ENCODE peak calls at places on chromosomes 12 and 14, in eight cellular contexts. I is left ventricle myocardium inferior, R is heart left ventricle, Q is aorta, V is gastrocnemius medialis, U is body of pancreas, Z is GM12878, D is right lobe of liver. J is an unnamed sample.
A peak's percentile ranks its signal among the peaks of the same experiment; 100 is the strongest.

GRCh38 chr14:60515696-60516284 is 6.8 kb downstream of the SIX6 start:
- DNase-seq in I (no peak), R (peak; percentile 56), Q (peak; percentile 68), V (no peak), U (no peak), Z (no peak), D (no peak), J (no peak)

GRCh38 chr14:73661872-73662271 is 17.1 kb downstream of the DNAL1 start:
- DNase-seq in I (no peak), R (no peak), Q (no peak), V (no peak), U (no peak), Z (no peak), D (no peak), J (no peak)

GRCh38 chr14:35406811-35407630 is 2.5 kb upstream of the NFKBIA start:
- DNase-seq in I (no peak), R (no peak), Q (no peak), V (no peak), U (peak; percentile 38), Z (no peak), D (no peak), J (peak; percentile 38)

GRCh38 chr12:65712264-65713004 is 111.8 kb upstream of the HMGA2 start:
- DNase-seq in I (no peak), R (no peak), Q (no peak), V (no peak), U (no peak), Z (no peak), D (no peak), J (no peak)

GRCh38 chr12:3284411-3284810 is 206.6 kb upstream of the PRMT8 start:
- DNase-seq in I (no peak), R (no peak), Q (no peak), V (no peak), U (no peak), Z (no peak), D (no peak), J (no peak)

GRCh38 chr14:50924236-50924635 is 20.0 kb downstream of the PYGL start:
- DNase-seq in I (no peak), R (no peak), Q (no peak), V (no peak), U (no peak), Z (no peak), D (no peak), J (no peak)

GRCh38 chr12:116734156-116734768 is 3.6 kb downstream of the SPRING1 start:
- DNase-seq in I (no peak), R (no peak), Q (no peak), V (no peak), U (no peak), Z (no peak), D (no peak), J (no peak)

GRCh38 chr12:117361312-117361670 is at the start of gene NOS1:
- DNase-seq in I (no peak), R (no peak), Q (no peak), V (no peak), U (no peak), Z (no peak), D (no peak), J (no peak)

GRCh38 chr14:64945431-64945830 is 2.9 kb upstream of the GPX2 start:
- DNase-seq in I (no peak), R (no peak), Q (no peak), V (no peak), U (no peak), Z (no peak), D (no peak), J (no peak)
- H3K4me1 ChIP-seq in I (peaks cover 24% of the 10 kb centered on the region), R (peaks cover 10% of the 10 kb centered on the region), Q (no peaks in the 10 kb centered on the region), V (peaks cover 22% of the 10 kb centered on the region), U (peaks cover 34% of the 10 kb centered on the region), Z (no peaks in the 10 kb centered on the region), D (no peaks in the 10 kb centered on the region), J (no peaks in the 10 kb centered on the region)

DNA sequence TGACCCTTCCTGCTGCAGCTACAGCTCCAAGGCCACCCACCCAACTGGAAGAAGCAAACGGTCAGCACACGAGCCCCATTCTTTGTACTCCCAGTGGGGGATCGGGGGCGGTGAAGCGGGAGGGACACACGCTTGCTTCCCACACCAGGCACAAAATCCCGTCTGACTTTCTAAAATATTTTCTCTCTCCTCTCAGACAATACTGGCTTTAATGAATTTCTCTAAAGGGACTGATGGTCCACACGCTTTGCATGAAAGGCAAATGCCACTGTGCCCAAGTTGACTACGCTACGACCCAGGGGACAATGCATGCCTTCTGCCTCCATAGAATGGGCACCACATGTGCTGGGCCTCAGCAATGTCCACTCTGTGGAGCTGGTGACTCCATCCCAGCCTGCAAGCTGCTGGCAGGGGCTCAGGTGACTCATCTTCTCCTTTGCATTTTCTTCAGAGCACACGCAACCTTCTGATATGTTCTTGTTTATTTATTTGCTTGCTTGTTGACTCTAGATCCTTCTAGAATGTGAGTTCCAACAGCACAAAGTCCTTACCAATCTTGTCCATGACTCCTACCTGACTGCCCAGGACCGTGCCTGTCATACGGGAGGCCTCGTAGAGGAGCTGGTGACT is 15.6 kb downstream of the SYNE3 start:
- DNase-seq in I (peak; percentile 53), R (no peak), Q (peak; percentile 89), V (peak; percentile 63), U (peak; percentile 36), Z (no peak), D (no peak), J (no peak)
- H3K27ac ChIP-seq in I (peak overlapping the region; percentile 73), R (peak overlapping the region; percentile 3), Q (no peak overlapping the region), V (peak overlapping the region; percentile 2), U (no peak overlapping the region), Z (peak overlapping the region; percentile 15), D (no peak overlapping the region), J (no peak overlapping the region)

GRCh38 chr14:103725739-103726395 is 10.3 kb downstream of the ZFYVE21 start:
- DNase-seq in I (no peak), R (no peak), Q (no peak), V (no peak), U (peak; percentile 67), Z (no peak), D (no peak), J (no peak)

GRCh38 chr14:103725001-103725682 is 9.5 kb downstream of the ZFYVE21 start:
- DNase-seq in I (no peak), R (no peak), Q (no peak), V (no peak), U (peak; percentile 31), Z (no peak), D (no peak), J (no peak)

GRCh38 chr14:103727313-103728000 is 11.8 kb downstream of the ZFYVE21 start:
- DNase-seq in I (no peak), R (peak; percentile 44), Q (no peak), V (no peak), U (peak; percentile 61), Z (no peak), D (no peak), J (no peak)

GRCh38 chr14:103728141-103728540 is 12.5 kb downstream of the ZFYVE21 start:
- DNase-seq in I (no peak), R (peak; percentile 37), Q (peak; percentile 62), V (no peak), U (no peak), Z (no peak), D (no peak), J (no peak)

DNA sequence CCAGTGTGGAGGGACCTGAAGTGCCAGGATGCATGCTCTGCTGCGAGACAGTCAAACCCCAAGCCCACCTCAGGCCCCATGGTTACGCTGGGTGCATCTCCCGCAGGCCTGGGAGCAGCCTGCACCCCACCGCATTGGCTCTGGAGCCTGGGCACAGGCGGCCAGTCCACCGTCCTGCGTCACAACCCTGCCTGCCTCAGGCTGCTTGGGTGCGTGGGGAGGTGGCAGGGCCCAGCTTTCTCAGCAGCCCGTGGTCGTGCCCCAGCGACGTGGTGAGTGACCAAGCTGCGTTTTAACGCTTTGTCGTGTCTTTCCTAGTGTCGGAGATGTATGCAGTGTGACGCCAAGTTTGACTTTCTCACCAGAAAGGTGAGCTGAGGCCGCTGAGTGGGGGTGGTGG is 10.9 kb downstream of the ZFYVE21 start:
- DNase-seq in I (no peak), R (no peak), Q (no peak), V (no peak), U (no peak), Z (no peak), D (no peak), J (no peak)
- H3K4me1 ChIP-seq in I (peaks cover 76% of the 10 kb centered on the region), R (peaks cover 42% of the 10 kb centered on the region), Q (no peaks in the 10 kb centered on the region), V (peaks cover 30% of the 10 kb centered on the region), U (peaks cover 77% of the 10 kb centered on the region), Z (no peaks in the 10 kb centered on the region), D (no peaks in the 10 kb centered on the region), J (no peaks in the 10 kb centered on the region)

GRCh38 chr14:32847867-32848266 is 90.8 kb upstream of the NPAS3 start:
- DNase-seq in I (no peak), R (no peak), Q (no peak), V (no peak), U (no peak), Z (no peak), D (no peak), J (no peak)

GRCh38 chr14:32841698-32842097 is 97.0 kb upstream of the NPAS3 start:
- DNase-seq in I (no peak), R (no peak), Q (no peak), V (no peak), U (no peak), Z (no peak), D (no peak), J (no peak)

GRCh38 chr14:32846821-32847220 is 91.9 kb upstream of the NPAS3 start:
- DNase-seq in I (no peak), R (no peak), Q (no peak), V (no peak), U (no peak), Z (no peak), D (no peak), J (no peak)
- H3K27ac ChIP-seq in I (no peak overlapping the region), R (no peak overlapping the region), Q (no peak overlapping the region), V (no peak overlapping the region), U (no peak overlapping the region), Z (no peak overlapping the region), D (no peak overlapping the region), J (no peak overlapping the region)

J was measured in CD8-positive, alpha-beta memory T cell.